ENCODE peak calls at places on chromosomes 1 and 21, in five cellular contexts. Z is K562, M is HepG2, N is A549, Q is endothelial cell of umbilical vein. H is an unnamed sample.

GRCh38 chr1:85132078-85132715 is 68.6 kb downstream of the SYDE2 start:
- DNase-seq in M (no peak), Z (no peak), N (no peak), Q (no peak), H (no peak)

GRCh38 chr1:81157686-81158085 is 643.0 kb upstream of the ADGRL2 start:
- DNase-seq in Z (no peak), N (no peak), Q (no peak), M (no peak), H (no peak)

GRCh38 chr1:1782399-1783221 is 4.3 kb upstream of the NADK start:
- DNase-seq in Q (peak), Z (peak), N (peak), M (peak), H (peak)

GRCh38 chr1:202017385-202018225 is 7.2 kb downstream of the ELF3 start:
- DNase-seq in Z (peak), Q (no peak), M (no peak), N (peak), H (no peak)

GRCh38 chr1:40435471-40435870 is 14.8 kb upstream of the ZFP69B start:
- DNase-seq in N (no peak), Q (no peak), M (no peak), Z (no peak), H (no peak)

GRCh38 chr1:227351443-227351842 is 33.2 kb upstream of the CDC42BPA start:
- DNase-seq in N (no peak), Q (peak), M (no peak), Z (no peak), H (no peak)

GRCh38 chr21:35394634-35395369 is 345.7 kb upstream of the RUNX1 start:
- DNase-seq in N (no peak), M (peak), Q (no peak), Z (no peak), H (peak)

GRCh38 chr1:165057956-165058355 is 298.6 kb downstream of the LMX1A start:
- DNase-seq in N (no peak), Q (no peak), Z (no peak), M (no peak), H (no peak)

GRCh38 chr1:212928323-212929281 is 21.7 kb upstream of the VASH2 start:
- DNase-seq in M (no peak), Q (no peak), N (no peak), Z (no peak), H (no peak)

GRCh38 chr1:229273507-229274232 is 2.8 kb downstream of the RAB4A start:
- DNase-seq in Z (no peak), N (peak), Q (peak), M (peak), H (no peak)

GRCh38 chr1:230910755-230911117 is 42.4 kb upstream of the C1orf198 start:
- DNase-seq in Z (no peak), Q (no peak), N (no peak), M (no peak), H (no peak)

GRCh38 chr1:74505133-74505532 is 7.3 kb downstream of the LRRC53 start:
- DNase-seq in Z (no peak), M (no peak), Q (no peak), N (peak), H (no peak)

GRCh38 chr1:201759194-201759814 is 69.7 kb upstream of the IPO9 start:
- DNase-seq in Q (no peak), M (no peak), N (no peak), Z (no peak), H (no peak)

GRCh38 chr1:172602706-172603105 is 56.2 kb upstream of the FASLG start:
- DNase-seq in Q (no peak), N (no peak), Z (no peak), M (no peak), H (no peak)

GRCh38 chr1:167094690-167095089 is 815 bp downstream of the STYXL2 start:
- DNase-seq in M (no peak), N (no peak), Q (no peak), Z (no peak), H (no peak)

GRCh38 chr1:186680031-186681012 is at the start of gene PTGS2:
- DNase-seq in Q (peak), M (no peak), N (peak), Z (no peak), H (peak)

GRCh38 chr1:101898137-101898536 is 98.6 kb downstream of the OLFM3 start:
- DNase-seq in Q (no peak), Z (no peak), M (no peak), N (no peak), H (peak)

GRCh38 chr1:3403388-3404179 is 50.9 kb upstream of the ARHGEF16 start:
- DNase-seq in Q (no peak), Z (no peak), M (peak), N (no peak), H (no peak)

GRCh38 chr1:230102046-230102445 is 35.0 kb downstream of the GALNT2 start:
- DNase-seq in N (no peak), M (no peak), Q (no peak), Z (no peak), H (no peak)

GRCh38 chr21:31299291-31300147 is 44.5 kb downstream of the TIAM1 start:
- DNase-seq in M (peak), N (no peak), Z (no peak), Q (no peak), H (no peak)

GRCh38 chr1:64983110-64983509 is 16.8 kb upstream of the JAK1 start:
- DNase-seq in M (peak), Z (no peak), N (peak), Q (no peak), H (no peak)

GRCh38 chr1:39896909-39897685 is 4.6 kb downstream of the MYCL start:
- DNase-seq in M (no peak), Q (no peak), N (no peak), Z (no peak), H (no peak)

GRCh38 chr1:59570524-59570923 is 244.2 kb upstream of the HOOK1 start:
- DNase-seq in Z (no peak), Q (peak), N (no peak), M (peak), H (peak)

GRCh38 chr1:24893431-24893830 is 36.6 kb downstream of the RUNX3 start:
- DNase-seq in Z (no peak), N (no peak), Q (no peak), M (no peak), H (no peak)

GRCh38 chr1:109210058-109210457 is 3.7 kb upstream of the SARS1 start:
- DNase-seq in N (no peak), M (no peak), Z (no peak), Q (no peak), H (no peak)

GRCh38 chr1:158121604-158122254 is 59.0 kb upstream of the CD1D start:
- DNase-seq in Z (peak), N (peak), Q (peak), M (peak), H (peak)

GRCh38 chr1:193221641-193222040 is 35.2 kb upstream of the B3GALT2 start:
- DNase-seq in Q (no peak), Z (no peak), N (no peak), M (no peak), H (no peak)

GRCh38 chr21:39097981-39098380 is 85.3 kb downstream of the PSMG1 start:
- DNase-seq in N (no peak), Z (no peak), Q (no peak), M (no peak), H (no peak)

GRCh38 chr1:236759252-236759859 is 35.7 kb upstream of the MTR start:
- DNase-seq in M (peak), Q (peak), Z (peak), N (peak), H (peak)

GRCh38 chr1:224116131-224116530 is 2.2 kb downstream of the FBXO28 start:
- DNase-seq in Z (peak), N (peak), M (peak), Q (peak), H (peak)

GRCh38 chr1:245353915-245354775 is 199.4 kb downstream of the KIF26B start:
- DNase-seq in M (no peak), Q (no peak), N (no peak), Z (no peak), H (no peak)

GRCh38 chr21:32597205-32597604 is 11.9 kb upstream of the TCP10L start:
- DNase-seq in Z (no peak), M (peak), Q (peak), N (peak), H (no peak)

GRCh38 chr1:7097938-7098592 is 312.8 kb downstream of the CAMTA1 start:
- DNase-seq in M (no peak), Q (no peak), N (no peak), Z (no peak), H (no peak)

GRCh38 chr1:31418626-31419025 is 5.6 kb downstream of the SERINC2 start:
- DNase-seq in Z (no peak), Q (no peak), N (no peak), M (no peak), H (no peak)

GRCh38 chr1:31423418-31423947 is 10.5 kb downstream of the SERINC2 start:
- DNase-seq in Q (no peak), M (no peak), N (no peak), Z (no peak), H (peak)

GRCh38 chr1:31422505-31423319 is 9.7 kb downstream of the SERINC2 start:
- DNase-seq in N (peak), Z (peak), Q (peak), M (peak), H (peak)

GRCh38 chr1:31420716-31421115 is 7.7 kb downstream of the SERINC2 start:
- DNase-seq in N (no peak), Q (no peak), Z (no peak), M (no peak), H (no peak)

DNA sequence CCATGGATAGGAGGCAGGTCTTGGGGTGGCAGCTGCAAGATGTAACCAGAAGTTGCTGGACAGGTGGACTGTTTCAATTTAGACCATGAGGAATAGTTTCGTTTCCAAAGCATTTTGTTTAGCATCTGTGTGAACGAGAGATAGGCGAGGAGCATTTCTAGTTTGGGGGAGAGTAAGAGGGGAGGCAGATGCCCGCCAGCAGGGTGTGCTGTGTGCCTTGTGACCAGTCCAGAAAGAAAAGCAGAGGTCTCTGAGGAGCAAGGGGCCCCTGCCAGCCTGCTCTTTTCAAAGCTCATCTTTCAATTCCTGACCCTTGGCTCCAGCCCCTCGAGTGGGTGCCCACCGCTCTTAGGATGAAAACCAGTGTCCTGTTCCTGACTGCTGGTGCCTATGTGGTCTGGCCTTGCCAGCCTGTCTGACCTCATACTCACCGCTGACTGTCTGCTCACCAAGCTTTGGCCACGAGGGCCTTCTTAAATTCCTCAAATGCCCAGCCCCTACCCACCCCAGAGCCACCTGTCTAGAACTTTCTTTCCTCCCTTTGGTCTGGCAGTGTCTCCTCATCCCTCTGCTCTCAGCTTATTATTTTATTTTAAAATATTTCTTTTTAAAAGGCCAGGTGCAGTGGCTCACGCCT is 8.5 kb downstream of the SERINC2 start:
- DNase-seq in N (peak), Q (no peak), Z (no peak), M (no peak), H (peak)
- TF ChIP-seq MAX in N (no peak), Q (no peak), Z (no peak), M (no peak), H (no peak)

GRCh38 chr1:19110266-19110927 is 99.7 kb downstream of the UBR4 start:
- DNase-seq in N (no peak), M (no peak), Q (no peak), Z (no peak), H (no peak)
- TF ChIP-seq MYC in N (no peak), M (no peak), Q (no peak), Z (no peak), H (no peak)

DNA sequence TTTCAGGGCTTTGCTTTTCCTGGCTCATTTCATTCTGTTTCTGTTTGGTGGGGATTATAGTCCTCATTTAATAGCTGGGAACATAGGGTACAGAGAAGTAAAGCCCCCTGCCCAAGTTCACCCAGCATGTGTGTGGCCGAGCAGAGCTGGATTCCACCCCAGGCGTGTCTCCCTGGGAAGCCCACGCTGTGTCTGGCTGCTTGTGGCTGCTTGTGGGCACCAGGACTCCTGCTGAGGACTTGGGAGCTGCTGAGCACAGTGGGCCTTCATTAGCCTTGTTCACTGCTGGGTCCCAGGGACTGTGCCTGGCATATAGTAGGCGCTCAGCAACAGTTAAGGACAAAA is 396.9 kb downstream of the PTPRU start:
- DNase-seq in M (no peak), N (no peak), Q (no peak), Z (no peak), H (no peak)
- TF ChIP-seq POLR2A in M (no peak), N (no peak), Q (no peak), Z (no peak), H (no peak)

DNA sequence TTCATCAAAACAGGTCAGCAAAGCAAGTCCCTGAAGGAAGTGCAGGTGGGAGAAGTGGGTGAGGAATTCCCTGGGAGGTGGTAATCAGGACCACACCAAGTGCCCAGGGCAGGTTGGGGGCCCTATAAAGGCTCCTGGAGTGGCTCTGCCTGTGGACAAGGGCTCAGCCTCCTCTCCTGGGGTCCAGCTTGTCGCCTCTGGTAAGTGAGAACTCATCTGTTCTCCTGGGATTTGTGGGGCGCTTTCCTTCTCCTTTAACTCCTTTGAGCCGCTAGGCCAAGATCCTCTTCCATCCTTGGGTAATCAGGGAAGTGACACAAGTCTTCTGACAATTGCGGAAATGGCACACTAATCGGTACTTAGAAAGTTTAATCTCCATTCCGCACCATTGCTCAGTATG is at the start of gene SPRR4:
- DNase-seq in N (no peak), Q (no peak), M (no peak), Z (no peak), H (peak)
- TF ChIP-seq MAX in N (no peak), Q (no peak), M (no peak), Z (no peak), H (no peak)

GRCh38 chr1:151893176-151893924 is 16.0 kb downstream of the THEM4 start:
- DNase-seq in Z (no peak), N (no peak), Q (no peak), M (no peak), H (no peak)

GRCh38 chr1:151902858-151903257 is 6.5 kb downstream of the THEM4 start:
- DNase-seq in N (no peak), Z (no peak), Q (no peak), M (no peak), H (no peak)

GRCh38 chr1:151897861-151898468 is 11.3 kb downstream of the THEM4 start:
- DNase-seq in Z (no peak), M (no peak), Q (no peak), N (no peak), H (no peak)

DNA sequence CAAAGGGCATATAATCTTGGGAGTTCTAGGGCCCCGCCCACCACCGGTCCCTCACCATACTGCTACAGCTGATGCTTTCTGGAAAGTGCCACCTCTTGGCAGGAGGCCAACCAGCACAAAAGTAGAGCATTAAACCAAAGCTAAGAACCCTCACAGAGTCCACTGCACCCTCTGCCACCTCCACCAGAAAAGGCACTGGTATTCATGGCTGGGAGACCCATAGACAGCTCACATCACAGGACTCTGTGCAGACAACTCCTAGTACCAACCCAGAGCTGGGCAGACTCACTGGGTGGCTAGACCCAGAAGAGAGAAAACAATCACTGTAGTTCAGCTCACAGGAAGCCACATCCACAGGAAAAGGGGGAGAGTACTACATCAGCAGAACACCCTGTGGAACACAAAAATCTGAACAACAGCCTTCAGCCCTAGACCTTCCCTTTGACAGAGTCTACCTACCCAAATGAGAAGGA is 10.8 kb downstream of the THEM4 start:
- DNase-seq in N (no peak), Z (no peak), M (no peak), Q (peak), H (no peak)
- TF ChIP-seq MYC in N (no peak), Z (no peak), M (no peak), Q (no peak), H (no peak)

GRCh38 chr1:221794925-221795324 is 53.0 kb upstream of the DUSP10 start:
- DNase-seq in Z (no peak), M (no peak), Q (no peak), N (no peak), H (no peak)
- TF ChIP-seq POLR2A in Z (no peak), M (no peak), Q (no peak), N (no peak), H (no peak)

H was measured in NB4.